ENCODE peak calls at places on chromosomes 3 and 15, in four cellular contexts. One of them, this sample, is unnamed.

GRCh38 chr3:3802021-3802420 is 2.8 kb downstream of the LRRN1 start:
- DNase-seq in IMR-90: no peak
- DNase-seq in H9: no peak
- DNase-seq in H1: no peak
- DNase-seq in this sample: peak

GRCh38 chr15:38610748-38611147 is 46.1 kb upstream of the RASGRP1 start:
- DNase-seq in IMR-90: no peak
- DNase-seq in H9: no peak
- DNase-seq in H1: no peak
- DNase-seq in this sample: no peak

GRCh38 chr15:73982251-73982962 is 9.7 kb downstream of the STOML1 start:
- DNase-seq in IMR-90: peak
- DNase-seq in H9: no peak
- DNase-seq in H1: no peak
- DNase-seq in this sample: no peak

GRCh38 chr3:194138098-194138474 is 2.1 kb downstream of the HES1 start:
- DNase-seq in IMR-90: no peak
- DNase-seq in H9: no peak
- DNase-seq in H1: no peak
- DNase-seq in this sample: no peak

GRCh38 chr3:141410861-141411771 is 42.8 kb downstream of the ZBTB38 start:
- DNase-seq in IMR-90: peak
- DNase-seq in H9: no peak
- DNase-seq in H1: no peak
- DNase-seq in this sample: no peak

GRCh38 chr3:105836533-105836932 is 32.3 kb downstream of the CBLB start:
- DNase-seq in IMR-90: peak
- DNase-seq in H9: no peak
- DNase-seq in H1: no peak
- DNase-seq in this sample: no peak

GRCh38 chr3:86986666-86987420 is 4.1 kb downstream of the VGLL3 start:
- DNase-seq in IMR-90: peak
- DNase-seq in H9: no peak
- DNase-seq in H1: no peak
- DNase-seq in this sample: no peak

GRCh38 chr3:191355406-191355805 is 25.1 kb upstream of the UTS2B start:
- DNase-seq in IMR-90: no peak
- DNase-seq in H9: no peak
- DNase-seq in H1: no peak
- DNase-seq in this sample: no peak

GRCh38 chr3:194280777-194281176 is 70.4 kb downstream of the CPN2 start:
- DNase-seq in IMR-90: no peak
- DNase-seq in H9: peak
- DNase-seq in H1: no peak
- DNase-seq in this sample: no peak

GRCh38 chr3:70264122-70264780 is 48.2 kb downstream of the MDFIC2 start:
- DNase-seq in IMR-90: peak
- DNase-seq in H9: no peak
- DNase-seq in H1: no peak
- DNase-seq in this sample: no peak

GRCh38 chr15:89361451-89362202 is 27.0 kb upstream of the POLG start:
- DNase-seq in IMR-90: peak
- DNase-seq in H9: peak
- DNase-seq in H1: no peak
- DNase-seq in this sample: peak

GRCh38 chr15:69979269-69979668 is 118.4 kb downstream of the TLE3 start:
- DNase-seq in IMR-90: peak
- DNase-seq in H9: peak
- DNase-seq in H1: no peak
- DNase-seq in this sample: peak

GRCh38 chr3:124837730-124838186 is 49.4 kb downstream of the ITGB5 start:
- DNase-seq in IMR-90: peak
- DNase-seq in H9: no peak
- DNase-seq in H1: no peak
- DNase-seq in this sample: peak

GRCh38 chr3:53624467-53624866 is 130.1 kb downstream of the CACNA1D start:
- DNase-seq in IMR-90: no peak
- DNase-seq in H9: no peak
- DNase-seq in H1: no peak
- DNase-seq in this sample: no peak

GRCh38 chr3:13285007-13285567 is 135.0 kb downstream of the NUP210 start:
- DNase-seq in IMR-90: no peak
- DNase-seq in H9: no peak
- DNase-seq in H1: no peak
- DNase-seq in this sample: no peak

GRCh38 chr15:98785796-98786581 is 137.7 kb downstream of the IGF1R start:
- DNase-seq in IMR-90: no peak
- DNase-seq in H9: no peak
- DNase-seq in H1: no peak
- DNase-seq in this sample: peak

GRCh38 chr3:194738254-194739093 is 52.8 kb downstream of the FAM43A start:
- DNase-seq in IMR-90: peak
- DNase-seq in H9: no peak
- DNase-seq in H1: no peak
- DNase-seq in this sample: no peak

GRCh38 chr3:122343654-122344053 is 18.6 kb downstream of the CSTA start:
- DNase-seq in IMR-90: peak
- DNase-seq in H9: no peak
- DNase-seq in H1: no peak
- DNase-seq in this sample: no peak

GRCh38 chr15:41332788-41333527 is at the start of gene NUSAP1:
- DNase-seq in IMR-90: no peak
- DNase-seq in H9: no peak
- DNase-seq in H1: no peak
- DNase-seq in this sample: no peak

GRCh38 chr3:23017800-23018199 is 185.3 kb upstream of the UBE2E2 start:
- DNase-seq in IMR-90: peak
- DNase-seq in H9: no peak
- DNase-seq in H1: no peak
- DNase-seq in this sample: no peak

GRCh38 chr15:88912500-88912921 is 668 bp downstream of the MFGE8 start:
- DNase-seq in IMR-90: no peak
- DNase-seq in H9: no peak
- DNase-seq in H1: no peak
- DNase-seq in this sample: peak

DNA sequence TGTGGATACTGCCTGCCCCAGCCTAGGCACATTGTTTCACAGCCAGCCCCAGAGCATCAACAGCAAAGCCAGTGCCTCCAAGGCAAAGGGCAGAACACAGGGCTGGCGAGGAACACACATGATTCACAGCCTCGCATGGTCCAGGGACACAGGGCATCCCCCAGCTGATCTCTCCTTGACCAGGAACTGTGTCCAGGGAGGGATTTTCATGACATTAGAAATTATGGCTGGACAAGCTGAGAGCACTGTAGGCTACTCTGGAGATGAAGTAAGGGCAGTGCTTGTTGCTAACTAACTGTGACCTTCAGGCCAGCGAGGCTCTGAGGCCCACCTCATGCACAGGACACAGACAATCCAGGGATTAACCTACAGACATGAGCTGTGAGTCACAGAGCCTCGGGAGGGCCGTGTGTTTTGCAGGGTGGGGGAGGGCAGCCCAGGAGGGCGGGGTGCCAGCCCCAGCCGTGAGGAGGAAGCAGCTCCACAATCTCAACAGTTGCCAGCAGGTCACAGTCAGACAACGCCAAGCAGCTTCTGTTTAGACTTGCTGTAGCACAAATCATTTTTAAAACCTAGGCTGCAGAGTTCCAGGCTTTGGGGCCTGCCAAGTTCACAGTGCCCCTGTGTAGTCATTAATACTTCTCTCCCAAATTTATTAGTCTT is 114.9 kb downstream of the ETFA start:
- DNase-seq in IMR-90: peak
- DNase-seq in H9: no peak
- DNase-seq in H1: no peak
- DNase-seq in this sample: peak
- H2BK120ac ChIP-seq in IMR-90: peak
- H2BK120ac ChIP-seq in H9: no peak
- H2BK120ac ChIP-seq in H1: no peak
- H2BK120ac ChIP-seq in this sample: no peak

GRCh38 chr15:83605049-83605448 is 48.9 kb upstream of the ADAMTSL3 start:
- DNase-seq in IMR-90: no peak
- DNase-seq in H9: no peak
- DNase-seq in H1: no peak
- DNase-seq in this sample: no peak
- H3K56ac ChIP-seq in IMR-90: no peak
- H3K56ac ChIP-seq in H9: no peak
- H3K56ac ChIP-seq in H1: no peak
- H3K56ac ChIP-seq in this sample: no peak

DNA sequence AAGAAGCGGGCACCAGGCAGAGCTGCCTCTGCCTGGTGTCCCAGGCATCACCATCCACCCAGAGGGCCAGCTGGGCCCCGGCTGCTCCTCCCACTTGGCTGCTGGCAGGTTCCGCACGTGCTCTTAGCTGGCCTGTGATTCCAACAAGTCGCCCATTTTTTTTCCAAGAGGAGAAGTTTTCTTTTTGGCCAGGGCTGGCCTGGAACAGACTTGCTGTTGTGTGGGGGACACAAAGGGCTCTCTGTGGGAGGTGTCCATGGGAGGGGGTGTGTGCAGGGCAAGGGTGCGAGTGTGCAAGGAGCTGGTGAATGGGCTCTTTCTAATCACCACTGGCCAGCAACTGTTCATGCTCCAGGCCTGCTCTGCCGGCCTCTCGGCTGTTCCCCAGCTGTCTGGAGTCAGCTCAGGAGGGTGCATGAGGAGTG is 7.3 kb downstream of the AMOTL2 start:
- DNase-seq in IMR-90: no peak
- DNase-seq in H9: peak
- DNase-seq in H1: no peak
- DNase-seq in this sample: no peak
- H2AK5ac ChIP-seq in IMR-90: no peak
- H2AK5ac ChIP-seq in H9: no peak
- H2AK5ac ChIP-seq in H1: no peak
- H2AK5ac ChIP-seq in this sample: no peak

DNA sequence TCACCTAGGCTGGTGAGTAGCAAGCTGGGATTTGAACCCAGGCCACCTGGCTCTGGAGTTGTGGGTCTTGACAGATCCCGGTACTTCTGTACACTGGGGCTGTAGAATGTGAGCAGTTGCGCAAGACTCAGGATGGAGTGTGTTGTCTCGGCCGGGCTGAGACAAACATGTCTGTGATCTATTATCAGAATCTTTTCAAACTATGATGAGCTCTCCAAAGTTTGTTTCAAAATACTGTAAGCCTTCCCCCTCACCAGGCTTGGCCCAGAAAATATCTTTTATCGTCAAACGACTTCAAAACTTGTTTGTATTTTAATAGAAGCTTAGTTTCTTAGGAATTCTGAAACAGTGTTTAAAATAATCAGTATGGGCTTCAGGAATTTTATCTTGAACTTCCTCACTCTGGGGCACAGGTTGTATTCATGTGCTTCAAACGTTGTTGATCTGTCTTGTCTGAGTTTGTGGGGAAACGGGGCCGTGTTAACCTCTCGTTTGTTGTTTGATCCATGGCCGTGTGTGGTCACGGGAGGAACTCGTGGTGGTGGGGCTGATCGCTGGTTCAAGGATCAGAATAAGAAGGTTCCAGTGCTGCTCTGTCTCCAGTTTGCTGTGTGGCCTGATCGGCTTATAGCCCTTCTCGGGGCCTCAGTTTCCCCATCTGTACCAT is 40.3 kb upstream of the TFRC start:
- DNase-seq in IMR-90: peak
- DNase-seq in H9: no peak
- DNase-seq in H1: no peak
- DNase-seq in this sample: no peak
- H2BK120ac ChIP-seq in IMR-90: no peak
- H2BK120ac ChIP-seq in H9: no peak
- H2BK120ac ChIP-seq in H1: no peak
- H2BK120ac ChIP-seq in this sample: no peak

GRCh38 chr3:52028572-52028971 is 27.8 kb downstream of the DUSP7 start:
- DNase-seq in IMR-90: peak
- DNase-seq in H9: no peak
- DNase-seq in H1: no peak
- DNase-seq in this sample: no peak
- H3K56ac ChIP-seq in IMR-90: no peak
- H3K56ac ChIP-seq in H9: no peak
- H3K56ac ChIP-seq in H1: no peak
- H3K56ac ChIP-seq in this sample: no peak

GRCh38 chr3:188796122-188796631 is 375.6 kb upstream of the TPRG1 start:
- DNase-seq in IMR-90: peak
- DNase-seq in H9: no peak
- DNase-seq in H1: no peak
- DNase-seq in this sample: no peak
- H2AK5ac ChIP-seq in IMR-90: no peak
- H2AK5ac ChIP-seq in H9: no peak
- H2AK5ac ChIP-seq in H1: no peak
- H2AK5ac ChIP-seq in this sample: no peak

This sample was measured in mesendoderm.